ENCODE peak calls at places on chromosomes 2 and 18, in ten cellular contexts. Z, B, G, O, Y, U, I, L, W and N are unnamed samples.

GRCh38 chr2:62803961-62804360 is 98.4 kb downstream of the EHBP1 start:
- DNase-seq in B (no peak), L (no peak), W (no peak), Z (no peak), I (no peak), O (no peak), Y (no peak), U (no peak), G (no peak), N (no peak)

GRCh38 chr2:48728827-48729226 is 26.7 kb downstream of the LHCGR start:
- DNase-seq in O (no peak), U (no peak), W (no peak), L (no peak), G (no peak), Z (no peak), B (no peak), Y (no peak), I (no peak), N (no peak)

GRCh38 chr2:47520302-47520630 is 117.3 kb downstream of the MSH2 start:
- DNase-seq in I (no peak), Z (no peak), U (no peak), L (no peak), W (no peak), B (no peak), G (no peak), O (peak), Y (no peak), N (no peak)

GRCh38 chr18:54684786-54685185 is 93.7 kb downstream of the DYNAP start:
- DNase-seq in G (peak), Y (no peak), O (no peak), B (peak), U (no peak), I (no peak), L (no peak), Z (no peak), W (no peak), N (no peak)

GRCh38 chr2:46325178-46325928 is 28.1 kb downstream of the EPAS1 start:
- DNase-seq in O (no peak), Z (no peak), Y (no peak), U (no peak), W (peak), L (peak), I (no peak), B (peak), G (no peak), N (no peak)

GRCh38 chr2:26570083-26570430 is 71.1 kb downstream of the CIB4 start:
- DNase-seq in Y (peak), B (no peak), L (no peak), U (no peak), O (no peak), W (no peak), G (no peak), I (no peak), Z (no peak), N (no peak)

GRCh38 chr2:8640498-8640897 is 41.4 kb upstream of the ID2 start:
- DNase-seq in L (no peak), U (no peak), W (no peak), Y (peak), B (no peak), G (no peak), O (no peak), Z (no peak), I (no peak), N (no peak)

GRCh38 chr2:73859721-73860586 is 31.2 kb downstream of the STAMBP start:
- DNase-seq in G (peak), Y (no peak), Z (no peak), W (peak), B (peak), O (no peak), I (no peak), U (peak), L (peak), N (no peak)

GRCh38 chr2:46950314-46950713 is 34.7 kb upstream of the MCFD2 start:
- DNase-seq in Y (no peak), Z (no peak), O (no peak), W (no peak), G (no peak), I (no peak), U (no peak), L (no peak), B (no peak), N (no peak)

GRCh38 chr2:20541651-20542050 is 94.8 kb downstream of the RHOB start:
- DNase-seq in G (no peak), Z (no peak), O (no peak), U (no peak), B (no peak), W (no peak), I (no peak), L (no peak), Y (no peak), N (no peak)

GRCh38 chr2:177172034-177172880 is 40.3 kb upstream of the HNRNPA3 start:
- DNase-seq in B (peak), Y (no peak), I (peak), G (no peak), U (no peak), W (peak), L (peak), O (no peak), Z (no peak), N (no peak)

GRCh38 chr2:112626604-112627059 is 19.1 kb upstream of the SLC20A1 start:
- DNase-seq in O (peak), U (peak), W (peak), Y (peak), G (peak), B (peak), Z (peak), L (peak), I (peak), N (peak)

GRCh38 chr2:151280276-151280675 is 9.2 kb downstream of the NMI start:
- DNase-seq in W (peak), I (no peak), B (no peak), U (no peak), Z (no peak), O (no peak), L (peak), G (no peak), Y (no peak), N (no peak)